ENCODE peak calls at places on chromosomes 6 and 20, in six cellular contexts. R is AG04450, O is pancreas, Q is astrocyte of the cerebellum, Y is SJCRH30, I is upper lobe of left lung. X is an unnamed sample.
A peak's percentile ranks its signal among the peaks of the same experiment; 100 is the strongest.

GRCh38 chr6:137873273-137873762 is 6.3 kb downstream of the TNFAIP3 start:
- DNase-seq in R (peak; percentile 60), O (peak; percentile 79), Q (peak; percentile 61), Y (no peak), I (peak; percentile 92), X (peak; percentile 50)

GRCh38 chr6:104431096-104431495 is 428.6 kb downstream of the HACE1 start:
- DNase-seq in R (no peak), O (no peak), Q (no peak), Y (no peak), I (no peak), X (no peak)

GRCh38 chr6:116410945-116411623 is 40.3 kb downstream of the DSE start:
- DNase-seq in R (no peak), O (no peak), Q (no peak), Y (peak; percentile 62), I (no peak), X (no peak)

GRCh38 chr20:13119583-13119982 is 101.5 kb upstream of the ISM1 start:
- DNase-seq in R (peak; percentile 7), O (no peak), Q (peak; percentile 57), Y (peak; percentile 40), I (no peak), X (peak; percentile 33)

GRCh38 chr20:37390503-37390890 is 44.6 kb downstream of the SRC start:
- DNase-seq in R (no peak), O (no peak), Q (no peak), Y (no peak), I (no peak), X (no peak)

GRCh38 chr20:6818033-6818808 is 50.7 kb downstream of the BMP2 start:
- DNase-seq in R (no peak), O (no peak), Q (no peak), Y (no peak), I (no peak), X (no peak)

GRCh38 chr6:14704383-14705271 is 541.2 kb upstream of the JARID2 start:
- DNase-seq in R (no peak), O (no peak), Q (no peak), Y (no peak), I (no peak), X (no peak)

GRCh38 chr6:122400121-122400450 is 634 bp downstream of the HSF2 start:
- DNase-seq in R (no peak), O (no peak), Q (no peak), Y (peak; percentile 30), I (no peak), X (no peak)

GRCh38 chr20:23094927-23095326 is 8.8 kb upstream of the CD93 start:
- DNase-seq in R (no peak), O (no peak), Q (no peak), Y (no peak), I (peak; percentile 20), X (no peak)

GRCh38 chr6:44278774-44279697 is 8.8 kb downstream of the TMEM151B start:
- DNase-seq in R (no peak), O (no peak), Q (no peak), Y (no peak), I (no peak), X (no peak)

GRCh38 chr6:4008324-4009047 is 70.5 kb downstream of the FAM217A start:
- DNase-seq in R (peak; percentile 59), O (peak; percentile 30), Q (peak; percentile 79), Y (peak; percentile 10), I (no peak), X (no peak)

GRCh38 chr20:19952392-19952791 is 64.8 kb upstream of the NAA20 start:
- DNase-seq in R (no peak), O (no peak), Q (no peak), Y (no peak), I (no peak), X (no peak)

GRCh38 chr20:43507150-43508080 is at the start of gene L3MBTL1:
- DNase-seq in R (no peak), O (peak; percentile 55), Q (no peak), Y (no peak), I (peak; percentile 64), X (no peak)

GRCh38 chr6:33029297-33030184 is 20.1 kb upstream of the HLA-DOA start:
- DNase-seq in R (no peak), O (peak; percentile 60), Q (no peak), Y (no peak), I (peak; percentile 68), X (no peak)

GRCh38 chr6:106997392-106998257 is 23.1 kb upstream of the CD24 start:
- DNase-seq in R (peak; percentile 23), O (peak; percentile 43), Q (no peak), Y (peak; percentile 52), I (peak; percentile 42), X (peak; percentile 31)

GRCh38 chr6:33198159-33198852 is 2.2 kb downstream of the RXRB start:
- DNase-seq in R (no peak), O (peak; percentile 27), Q (no peak), Y (no peak), I (no peak), X (no peak)

GRCh38 chr6:10347561-10348327 is 67.1 kb downstream of the TFAP2A start:
- DNase-seq in R (no peak), O (no peak), Q (no peak), Y (no peak), I (no peak), X (peak; percentile 66)

GRCh38 chr20:53829706-53830521 is 236.3 kb upstream of the ZNF217 start:
- DNase-seq in R (no peak), O (no peak), Q (no peak), Y (no peak), I (no peak), X (peak; percentile 59)

GRCh38 chr6:113989675-113990074 is 18.7 kb upstream of the HDAC2 start:
- DNase-seq in R (no peak), O (no peak), Q (no peak), Y (no peak), I (no peak), X (no peak)

DNA sequence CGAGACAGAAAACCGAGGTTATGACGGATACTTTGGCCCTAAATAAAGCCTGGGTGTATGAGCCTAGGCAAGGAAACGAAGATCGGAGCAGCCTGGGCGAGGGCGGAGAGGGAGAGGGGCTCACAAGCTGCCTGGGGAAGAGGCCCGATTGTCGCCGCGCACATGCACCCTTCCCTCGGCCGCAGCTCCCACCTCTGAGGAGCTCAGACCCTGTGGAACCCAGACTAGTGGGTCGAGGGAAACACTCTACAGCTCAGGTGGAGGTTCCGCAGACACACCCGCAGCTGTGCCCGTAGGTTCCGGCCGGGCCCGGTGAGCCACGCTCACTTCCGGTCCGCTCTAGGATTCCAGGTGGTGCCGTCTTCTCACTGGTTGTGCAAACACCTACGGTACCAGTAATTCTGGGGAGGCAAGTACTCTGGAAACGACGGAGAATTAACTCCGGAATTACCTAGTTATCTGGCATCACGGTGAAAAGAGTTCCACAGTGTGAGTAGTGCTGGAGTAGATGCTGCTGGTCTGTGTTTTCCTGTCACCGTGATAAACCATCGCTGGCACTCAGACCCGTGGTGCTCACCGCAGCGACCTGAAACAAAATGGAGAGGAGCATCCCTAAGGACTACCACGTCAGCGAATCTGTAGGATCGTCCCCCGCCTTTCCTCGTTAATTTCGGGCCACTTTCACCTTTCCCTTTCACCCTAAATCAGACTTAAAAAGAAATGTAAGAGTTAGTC is 61.5 kb downstream of the GPX5 start:
- DNase-seq in R (no peak), O (peak; percentile 86), Q (no peak), Y (peak; percentile 22), I (peak; percentile 85), X (no peak)
- H3K4me3 ChIP-seq in R (peak overlapping the region; percentile 63), O (peak overlapping the region; percentile 61), Q (peak overlapping the region; percentile 63), Y (peak overlapping the region; percentile 56), I (peak overlapping the region; percentile 51), X (peak overlapping the region; percentile 50)

DNA sequence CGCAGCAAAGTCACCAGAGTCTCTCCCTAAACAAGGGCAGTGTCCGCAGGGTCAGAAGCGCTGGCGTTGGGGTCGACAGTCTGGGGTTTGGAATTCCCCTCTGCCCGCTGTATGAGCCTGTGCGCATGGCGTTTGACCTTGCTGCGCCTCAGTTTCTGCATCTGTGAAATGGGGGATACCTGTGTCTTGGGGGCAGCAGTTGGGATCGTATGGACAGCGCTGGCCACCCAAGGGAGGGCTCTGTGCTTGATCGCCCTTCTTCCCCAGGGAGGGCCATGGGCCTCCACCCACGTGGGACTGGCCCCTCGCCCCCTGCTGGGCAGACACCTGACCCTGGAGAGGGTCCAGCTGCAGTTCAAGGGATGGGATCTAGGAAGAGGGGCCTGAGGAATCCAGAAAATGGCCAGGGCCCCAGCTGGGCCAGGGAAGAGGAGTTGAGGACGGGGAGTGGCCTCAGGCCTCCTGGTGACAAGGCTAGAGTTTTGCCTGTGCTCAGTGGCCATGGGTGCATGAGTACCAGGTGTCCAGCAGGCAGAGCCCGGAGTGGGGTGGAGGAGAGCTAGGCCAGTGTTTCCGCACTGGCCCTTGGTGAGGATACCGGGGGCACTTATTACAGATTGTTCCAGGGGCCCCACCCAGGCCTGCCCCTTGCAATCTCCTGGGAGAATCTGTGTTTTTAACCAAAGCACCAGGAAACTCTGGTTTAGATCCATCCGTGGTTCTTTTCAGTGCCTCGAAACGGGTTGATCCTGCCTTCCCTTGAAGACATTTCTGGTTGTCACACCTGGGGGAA is 26.3 kb upstream of the PHACTR3 start:
- DNase-seq in R (no peak), O (no peak), Q (no peak), Y (no peak), I (no peak), X (no peak)
- H3K4me3 ChIP-seq in R (no peak overlapping the region), O (no peak overlapping the region), Q (no peak overlapping the region), Y (no peak overlapping the region), I (peak overlapping the region; percentile 40), X (no peak overlapping the region)

GRCh38 chr20:36180323-36180722 is 25.8 kb downstream of the EPB41L1 start:
- DNase-seq in R (no peak), O (no peak), Q (no peak), Y (no peak), I (no peak), X (no peak)
- H3K4me3 ChIP-seq in R (no peak overlapping the region), O (no peak overlapping the region), Q (no peak overlapping the region), Y (no peak overlapping the region), I (no peak overlapping the region), X (no peak overlapping the region)

DNA sequence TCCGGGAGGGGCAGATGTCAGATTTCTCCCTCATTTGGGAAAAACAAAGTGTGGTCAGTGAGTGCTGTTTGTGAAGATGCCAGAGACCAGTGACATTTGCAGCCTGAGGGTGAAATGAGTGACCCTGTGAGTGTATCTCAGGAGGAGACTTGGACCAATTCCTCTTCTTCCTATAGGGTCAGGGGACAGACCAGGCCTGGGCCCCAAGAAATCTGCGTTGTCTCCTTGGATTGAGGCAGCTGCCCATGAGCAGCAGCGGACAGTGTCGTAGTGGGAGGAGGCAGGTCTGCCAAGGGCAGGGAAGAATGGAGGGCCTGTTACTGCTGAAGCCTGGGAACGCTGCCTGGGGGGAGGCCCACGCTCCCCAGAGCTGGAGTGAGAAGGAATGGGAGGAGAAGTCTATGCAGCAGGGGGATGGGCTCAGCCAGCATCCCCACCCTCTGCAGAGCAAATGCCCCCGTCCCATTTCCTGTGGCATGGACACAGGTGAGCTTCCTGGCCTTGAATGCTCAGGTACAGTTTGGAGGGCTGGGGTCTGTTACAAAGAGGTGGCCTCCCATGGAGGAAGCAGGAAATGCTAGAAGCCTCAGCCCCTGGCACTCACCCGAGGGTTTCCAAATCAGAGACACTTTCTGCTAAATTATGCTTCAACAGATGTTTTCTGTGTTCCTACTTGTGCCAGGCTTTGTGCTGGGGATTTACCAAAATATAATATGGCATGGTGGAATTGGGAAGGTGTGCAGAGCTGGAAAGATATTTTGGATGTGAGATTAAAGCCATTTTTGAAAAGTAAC is 29.8 kb downstream of the DAAM2 start:
- DNase-seq in R (no peak), O (no peak), Q (no peak), Y (no peak), I (no peak), X (no peak)
- H3K4me3 ChIP-seq in R (no peak overlapping the region), O (no peak overlapping the region), Q (no peak overlapping the region), Y (no peak overlapping the region), I (peak overlapping the region; percentile 35), X (no peak overlapping the region)